ENCODE peak calls at places on chromosomes 16 and 17, in ten cellular contexts. R is PC-3; A is natural killer cell treated with Interleukin-12 subunit alpha and Interleukin-12 subunit beta and Interleukin-15 and Interleukin-18, amount 100 ng/mL, for 72 hours; Q is NCI-H187 treated with DMSO at 0.1 percent for 48 hours; H is EL; I is ACHN; G is AG10803; D is activated T-helper 9 cell treated with anti-CD3 and anti-CD28 coated beads, Interleukin-2, amount 50 U/mL, for 16 hours; W is T-cell; S is thyroid gland. V is an unnamed sample.

GRCh38 chr16:543301-544164 is 16.0 kb downstream of the CAPN15 start:
- DNase-seq in H (no peak), A (no peak), W (no peak), D (no peak), S (no peak), R (no peak), G (no peak), Q (no peak), I (no peak), V (no peak)

GRCh38 chr17:32836527-32836926 is 40.4 kb downstream of the MYO1D start:
- DNase-seq in H (no peak), I (no peak), Q (no peak), R (no peak), G (no peak), D (no peak), A (no peak), S (no peak), W (no peak), V (no peak)

GRCh38 chr17:43874293-43874692 is 27.3 kb downstream of the CD300LG start:
- DNase-seq in A (no peak), D (no peak), H (no peak), I (no peak), R (no peak), Q (no peak), W (no peak), G (no peak), S (no peak), V (no peak)

GRCh38 chr17:69090365-69090764 is 29.6 kb upstream of the ABCA9 start:
- DNase-seq in H (no peak), I (no peak), A (no peak), Q (no peak), S (no peak), D (no peak), G (peak), R (no peak), W (no peak), V (no peak)

GRCh38 chr17:63249256-63250006 is 196.7 kb downstream of the CYB561 start:
- DNase-seq in G (peak), A (no peak), I (no peak), Q (no peak), W (no peak), H (no peak), D (no peak), R (no peak), S (no peak), V (no peak)

GRCh38 chr17:80092959-80093358 is 8.4 kb upstream of the GAA start:
- DNase-seq in R (no peak), A (no peak), I (no peak), Q (no peak), G (no peak), S (no peak), W (no peak), H (no peak), D (no peak), V (no peak)

GRCh38 chr17:43722921-43723665 is 35.5 kb downstream of the SOST start:
- DNase-seq in D (no peak), Q (no peak), H (no peak), A (no peak), I (no peak), W (no peak), S (no peak), G (no peak), R (no peak), V (no peak)

GRCh38 chr17:35352284-35352683 is 21.1 kb downstream of the SLFN11 start:
- DNase-seq in I (no peak), A (no peak), Q (no peak), R (no peak), S (no peak), D (no peak), G (no peak), H (no peak), W (no peak), V (no peak)

GRCh38 chr16:89018605-89019158 is 41.7 kb upstream of the CBFA2T3 start:
- DNase-seq in W (no peak), Q (no peak), R (no peak), S (no peak), I (no peak), G (peak), A (peak), D (no peak), H (no peak), V (no peak)

GRCh38 chr17:73189417-73190099 is 3.3 kb upstream of the COG1 start:
- DNase-seq in H (peak), Q (no peak), W (no peak), S (peak), G (peak), D (no peak), I (peak), A (peak), R (peak), V (no peak)

GRCh38 chr17:17737938-17738894 is 57.0 kb downstream of the RAI1 start:
- DNase-seq in Q (no peak), R (no peak), D (no peak), A (no peak), G (no peak), I (no peak), H (no peak), S (peak), W (no peak), V (no peak)

GRCh38 chr16:68347605-68348004 is 36.8 kb downstream of the PRMT7 start:
- DNase-seq in I (no peak), G (no peak), W (no peak), R (no peak), D (no peak), H (no peak), S (peak), Q (no peak), A (no peak), V (no peak)

GRCh38 chr17:57707892-57708291 is 37.2 kb downstream of the CCDC182 start:
- DNase-seq in G (no peak), I (no peak), D (no peak), Q (no peak), S (no peak), A (no peak), H (no peak), W (no peak), R (no peak), V (no peak)

GRCh38 chr16:87060026-87060986 is 256.9 kb downstream of the C16orf95 start:
- DNase-seq in A (no peak), R (no peak), D (no peak), Q (no peak), H (no peak), I (no peak), W (no peak), G (peak), S (peak), V (no peak)

GRCh38 chr16:87956169-87956770 is 5.0 kb downstream of the BANP start:
- DNase-seq in I (no peak), S (no peak), H (peak), W (peak), A (peak), Q (no peak), G (peak), R (no peak), D (peak), V (peak)

GRCh38 chr17:38457577-38458371 is 29.5 kb downstream of the ARHGAP23 start:
- DNase-seq in R (no peak), A (no peak), D (no peak), Q (no peak), W (no peak), G (no peak), I (no peak), S (no peak), H (no peak), V (no peak)

GRCh38 chr17:66850692-66851091 is 15.8 kb downstream of the CACNG5 start:
- DNase-seq in I (no peak), G (no peak), D (no peak), R (no peak), A (no peak), H (no peak), Q (no peak), W (no peak), S (no peak), V (no peak)

GRCh38 chr16:81633147-81633619 is 145.9 kb upstream of the PLCG2 start:
- DNase-seq in G (no peak), Q (no peak), H (no peak), D (no peak), I (no peak), A (no peak), W (no peak), R (no peak), S (peak), V (no peak)

GRCh38 chr16:71460246-71460645 is 1.8 kb downstream of the ZNF23 start:
- DNase-seq in Q (no peak), H (peak), D (no peak), S (no peak), W (no peak), A (no peak), R (peak), G (peak), I (no peak), V (no peak)

V was measured in stimulated activated CD8-positive, alpha-beta memory T cell treated with anti-CD3 and anti-CD28 coated beads, Interleukin-15, amount 100 ng/mL, for 4 hours.